ENCODE peak calls at places on chromosome 5, in five cellular contexts. Z is BE2C; U is body of pancreas; C is endothelial cell of umbilical vein; J is CD8-positive, alpha-beta memory T cell. A is an unnamed sample.

GRCh38 chr5:151612689-151613427 is 21.7 kb upstream of the FAT2 start:
- DNase-seq in J (no peak), Z (no peak), C (no peak), U (no peak), A (peak; percentile 51)

GRCh38 chr5:132458226-132458560 is 32.4 kb downstream of the IRF1 start:
- DNase-seq in U (no peak), C (no peak), J (no peak), Z (no peak), A (no peak)

GRCh38 chr5:12794476-12795332 is 890.5 kb upstream of the CTNND2 start:
- DNase-seq in J (no peak), U (no peak), C (no peak), Z (no peak), A (no peak)

GRCh38 chr5:39657943-39658342 is 233.2 kb upstream of the DAB2 start:
- DNase-seq in C (no peak), Z (no peak), U (no peak), J (no peak), A (no peak)

GRCh38 chr5:36215910-36216309 is 25.8 kb downstream of the NADK2 start:
- DNase-seq in Z (no peak), J (no peak), U (no peak), C (no peak), A (no peak)

GRCh38 chr5:41843456-41844112 is 26.6 kb downstream of the OXCT1 start:
- DNase-seq in C (peak; percentile 66), U (peak; percentile 51), J (peak; percentile 47), Z (peak; percentile 57), A (peak; percentile 79)

GRCh38 chr5:57532513-57533497 is 50.2 kb upstream of the ACTBL2 start:
- DNase-seq in C (no peak), J (no peak), U (no peak), Z (no peak), A (peak; percentile 50)

GRCh38 chr5:10424124-10424731 is 17.5 kb upstream of the ROPN1L start:
- DNase-seq in U (peak; percentile 36), C (peak; percentile 42), Z (peak; percentile 50), J (no peak), A (no peak)

GRCh38 chr5:179457612-179458011 is 92.7 kb upstream of the RUFY1 start:
- DNase-seq in C (no peak), U (no peak), Z (no peak), J (no peak), A (no peak)

GRCh38 chr5:59037041-59037440 is 454.2 kb downstream of the RAB3C start:
- DNase-seq in C (no peak), U (no peak), Z (no peak), J (no peak), A (no peak)

GRCh38 chr5:168877132-168877895 is 298.1 kb upstream of the PANK3 start:
- DNase-seq in C (peak; percentile 33), J (no peak), Z (no peak), U (peak; percentile 70), A (no peak)

GRCh38 chr5:34688015-34688800 is 32.1 kb downstream of the RAI14 start:
- DNase-seq in Z (no peak), U (no peak), C (no peak), J (no peak), A (no peak)

GRCh38 chr5:32522429-32523143 is 62.8 kb upstream of the SUB1 start:
- DNase-seq in Z (no peak), C (no peak), J (peak; percentile 46), U (peak; percentile 69), A (no peak)

GRCh38 chr5:73273379-73274050 is 100.5 kb downstream of the TMEM174 start:
- DNase-seq in J (no peak), U (no peak), C (no peak), Z (no peak), A (no peak)
- H3K4me3 ChIP-seq in J (no peak overlapping the region), U (no peak overlapping the region), C (no peak overlapping the region), Z (no peak overlapping the region), A (no peak overlapping the region)

GRCh38 chr5:143019157-143019556 is 249.0 kb downstream of the ARHGAP26 start:
- DNase-seq in J (no peak), C (no peak), Z (no peak), U (no peak), A (no peak)

GRCh38 chr5:143019614-143020515 is 249.7 kb downstream of the ARHGAP26 start:
- DNase-seq in C (no peak), U (no peak), Z (peak; percentile 33), J (no peak), A (no peak)

GRCh38 chr5:143021595-143021994 is 251.4 kb downstream of the ARHGAP26 start:
- DNase-seq in J (no peak), C (no peak), Z (no peak), U (no peak), A (no peak)

GRCh38 chr5:143016777-143017374 is 246.7 kb downstream of the ARHGAP26 start:
- DNase-seq in Z (peak; percentile 42), J (peak; percentile 61), C (peak; percentile 67), U (peak; percentile 32), A (peak; percentile 49)

DNA sequence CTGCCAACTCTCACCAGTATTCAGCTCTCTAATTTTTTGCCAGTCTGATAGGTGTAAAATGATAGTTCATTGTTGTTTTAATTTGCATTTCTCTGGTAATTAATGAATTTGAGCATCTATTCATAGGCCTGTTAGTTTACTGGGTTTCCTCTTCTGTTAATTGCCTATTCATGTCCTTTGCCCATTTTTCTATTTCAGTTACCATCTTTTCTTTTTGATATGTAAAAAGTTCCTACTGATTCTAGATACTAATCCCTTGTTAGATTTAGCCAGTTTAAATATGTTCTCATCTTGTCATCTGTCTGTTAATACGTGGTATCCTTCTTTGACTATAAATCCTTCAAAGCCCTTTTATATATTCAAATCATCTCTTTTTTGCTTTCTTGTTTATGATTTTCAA is 247.8 kb downstream of the ARHGAP26 start:
- DNase-seq in U (no peak), Z (no peak), C (no peak), J (no peak), A (no peak)
- H3K4me1 ChIP-seq in U (no peaks in the 10 kb centered on the region), Z (peaks cover 4% of the 10 kb centered on the region), C (no peaks in the 10 kb centered on the region), J (no peaks in the 10 kb centered on the region), A (peaks cover 13% of the 10 kb centered on the region)

GRCh38 chr5:77483662-77484061 is 8.5 kb downstream of the WDR41 start:
- DNase-seq in C (no peak), Z (no peak), U (no peak), J (no peak), A (no peak)
- H3K4me3 ChIP-seq in C (no peak overlapping the region), Z (no peak overlapping the region), U (no peak overlapping the region), J (no peak overlapping the region), A (no peak overlapping the region)

DNA sequence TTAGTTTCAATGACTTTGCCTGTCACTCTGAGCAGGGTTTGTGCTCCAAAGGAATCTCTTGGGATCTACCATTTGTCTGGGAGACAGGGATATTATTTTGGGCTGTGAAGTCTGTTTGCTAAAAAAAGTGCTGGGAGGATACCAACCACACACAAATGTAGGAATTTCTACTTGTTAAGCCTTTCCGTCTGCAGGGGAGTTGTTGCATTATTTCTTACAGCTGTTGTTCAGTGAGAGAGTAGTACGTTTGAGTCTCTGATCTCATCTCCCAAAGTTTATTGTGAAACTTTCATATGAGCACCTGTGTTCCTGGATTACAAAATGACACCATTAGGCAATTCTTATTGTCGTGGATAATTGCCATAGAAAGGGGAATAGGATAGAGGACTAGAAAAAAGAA is 78.3 kb upstream of the SEMA6A start:
- DNase-seq in C (no peak), J (no peak), Z (no peak), U (no peak), A (peak; percentile 89)
- H3K4me1 ChIP-seq in C (no peaks in the 10 kb centered on the region), J (no peaks in the 10 kb centered on the region), Z (peaks cover 6% of the 10 kb centered on the region), U (no peaks in the 10 kb centered on the region), A (peaks cover 24% of the 10 kb centered on the region)

GRCh38 chr5:72308853-72309191 is 11.2 kb downstream of the MRPS27 start:
- DNase-seq in C (no peak), J (no peak), Z (no peak), U (no peak), A (no peak)
- H3K4me3 ChIP-seq in C (no peak overlapping the region), J (peak overlapping the region; percentile 28), Z (no peak overlapping the region), U (no peak overlapping the region), A (no peak overlapping the region)

GRCh38 chr5:142660731-142661130 is 25.2 kb downstream of the FGF1 start:
- DNase-seq in Z (no peak), J (no peak), C (no peak), U (no peak), A (no peak)
- H3K4me1 ChIP-seq in Z (no peaks in the 10 kb centered on the region), J (peaks cover 2% of the 10 kb centered on the region), C (no peaks in the 10 kb centered on the region), U (no peaks in the 10 kb centered on the region), A (no peaks in the 10 kb centered on the region)

GRCh38 chr5:95730730-95731570 is at the start of gene RHOBTB3:
- DNase-seq in U (peak; percentile 97), C (peak; percentile 88), J (peak; percentile 54), Z (peak; percentile 92), A (peak; percentile 98)

GRCh38 chr5:95730011-95730700 is 980 bp upstream of the RHOBTB3 start:
- DNase-seq in C (no peak), U (no peak), J (no peak), Z (no peak), A (no peak)

GRCh38 chr5:95734156-95734555 is 3.0 kb downstream of the RHOBTB3 start:
- DNase-seq in J (no peak), C (no peak), Z (no peak), U (no peak), A (no peak)

GRCh38 chr5:95733100-95733499 is 2.0 kb downstream of the RHOBTB3 start:
- DNase-seq in U (no peak), Z (no peak), C (no peak), J (no peak), A (no peak)

GRCh38 chr5:95731571-95732554 is 727 bp downstream of the RHOBTB3 start:
- DNase-seq in U (peak; percentile 55), J (no peak), Z (peak; percentile 69), C (peak; percentile 47), A (peak; percentile 73)
- H3K4me3 ChIP-seq in U (peak overlapping the region; percentile 86), J (peak overlapping the region; percentile 46), Z (peak overlapping the region; percentile 93), C (peak overlapping the region; percentile 74), A (peak overlapping the region; percentile 78)